ENCODE peak calls at places on chromosomes 3 and 15, in four cellular contexts. One of them, this sample, is unnamed. For H3K4me1, the result is how much of the 10 kb centered on the place peaks cover.

GRCh38 chr3:189824629-189825312 is 193.6 kb downstream of the TP63 start:
- DNase-seq in HCT116: no peak
- DNase-seq in stomach: no peak
- DNase-seq in A549: peak
- DNase-seq in this sample: no peak

GRCh38 chr15:39127925-39128617 is 452.8 kb upstream of the THBS1 start:
- DNase-seq in stomach: no peak
- DNase-seq in HCT116: peak
- DNase-seq in A549: peak
- DNase-seq in this sample: no peak

GRCh38 chr3:123282461-123282860 is 80.7 kb downstream of the SEC22A start:
- DNase-seq in stomach: no peak
- DNase-seq in A549: no peak
- DNase-seq in HCT116: no peak
- DNase-seq in this sample: no peak

GRCh38 chr3:11154953-11155325 is 646 bp downstream of the HRH1 start:
- DNase-seq in HCT116: no peak
- DNase-seq in A549: no peak
- DNase-seq in stomach: no peak
- DNase-seq in this sample: no peak

GRCh38 chr3:63968612-63969350 is 54.5 kb downstream of the PSMD6 start:
- DNase-seq in A549: no peak
- DNase-seq in HCT116: no peak
- DNase-seq in stomach: no peak
- DNase-seq in this sample: no peak

GRCh38 chr15:31256385-31257265 is 70.0 kb upstream of the KLF13 start:
- DNase-seq in A549: no peak
- DNase-seq in stomach: no peak
- DNase-seq in HCT116: no peak
- DNase-seq in this sample: no peak

GRCh38 chr3:8519156-8519555 is 17.5 kb downstream of the LMCD1 start:
- DNase-seq in stomach: no peak
- DNase-seq in A549: no peak
- DNase-seq in HCT116: no peak
- DNase-seq in this sample: no peak

GRCh38 chr3:101179637-101180036 is 140.7 kb downstream of the IMPG2 start:
- DNase-seq in stomach: no peak
- DNase-seq in HCT116: no peak
- DNase-seq in A549: no peak
- DNase-seq in this sample: no peak

GRCh38 chr3:8532251-8532831 is 30.7 kb downstream of the LMCD1 start:
- DNase-seq in stomach: no peak
- DNase-seq in HCT116: no peak
- DNase-seq in A549: peak
- DNase-seq in this sample: no peak

GRCh38 chr15:23447107-23447500 is at the start of gene GOLGA6L2:
- DNase-seq in HCT116: peak
- DNase-seq in stomach: no peak
- DNase-seq in A549: peak
- DNase-seq in this sample: peak

GRCh38 chr3:168802761-168803160 is 707.0 kb upstream of the GOLIM4 start:
- DNase-seq in stomach: no peak
- DNase-seq in HCT116: no peak
- DNase-seq in A549: no peak
- DNase-seq in this sample: no peak

GRCh38 chr3:194950906-194951628 is 265.4 kb downstream of the FAM43A start:
- DNase-seq in stomach: no peak
- DNase-seq in A549: no peak
- DNase-seq in HCT116: no peak
- DNase-seq in this sample: no peak

GRCh38 chr3:138097192-138097829 is 18.1 kb downstream of the DZIP1L start:
- DNase-seq in stomach: no peak
- DNase-seq in A549: no peak
- DNase-seq in HCT116: no peak
- DNase-seq in this sample: no peak

GRCh38 chr3:166283856-166284255 is 446.6 kb upstream of the BCHE start:
- DNase-seq in stomach: no peak
- DNase-seq in A549: peak
- DNase-seq in HCT116: no peak
- DNase-seq in this sample: no peak

GRCh38 chr3:52053307-52054304 is 2.8 kb downstream of the DUSP7 start:
- DNase-seq in HCT116: no peak
- DNase-seq in stomach: no peak
- DNase-seq in A549: no peak
- DNase-seq in this sample: peak

GRCh38 chr3:143070977-143071551 is 48.5 kb upstream of the CHST2 start:
- DNase-seq in HCT116: no peak
- DNase-seq in stomach: no peak
- DNase-seq in A549: peak
- DNase-seq in this sample: no peak

GRCh38 chr3:188469228-188469885 is 315.4 kb downstream of the LPP start:
- DNase-seq in stomach: no peak
- DNase-seq in A549: no peak
- DNase-seq in HCT116: no peak
- DNase-seq in this sample: peak

GRCh38 chr15:56245871-56246814 is 2.5 kb upstream of the RFX7 start:
- DNase-seq in stomach: peak
- DNase-seq in HCT116: peak
- DNase-seq in A549: peak
- DNase-seq in this sample: peak
- TF ChIP-seq POLR2A in stomach: no peak
- TF ChIP-seq POLR2A in HCT116: peak
- TF ChIP-seq POLR2A in A549: no peak
- TF ChIP-seq POLR2A in this sample: no peak

GRCh38 chr15:91864669-91865068 is 11.2 kb downstream of the SLCO3A1 start:
- DNase-seq in stomach: no peak
- DNase-seq in A549: no peak
- DNase-seq in HCT116: no peak
- DNase-seq in this sample: no peak

GRCh38 chr15:91863621-91864255 is 10.2 kb downstream of the SLCO3A1 start:
- DNase-seq in A549: no peak
- DNase-seq in HCT116: no peak
- DNase-seq in stomach: no peak
- DNase-seq in this sample: no peak

GRCh38 chr15:91861223-91861622 is 7.7 kb downstream of the SLCO3A1 start:
- DNase-seq in stomach: no peak
- DNase-seq in A549: no peak
- DNase-seq in HCT116: no peak
- DNase-seq in this sample: no peak

GRCh38 chr15:91865486-91865885 is 12.0 kb downstream of the SLCO3A1 start:
- DNase-seq in stomach: no peak
- DNase-seq in A549: no peak
- DNase-seq in HCT116: no peak
- DNase-seq in this sample: peak

GRCh38 chr15:91862891-91863520 is 9.5 kb downstream of the SLCO3A1 start:
- DNase-seq in A549: no peak
- DNase-seq in stomach: no peak
- DNase-seq in HCT116: no peak
- DNase-seq in this sample: no peak
- H3K4me1 ChIP-seq in A549: under half
- H3K4me1 ChIP-seq in stomach: under half
- H3K4me1 ChIP-seq in HCT116: under half
- H3K4me1 ChIP-seq in this sample: under half

GRCh38 chr15:75578206-75578947 is 738 bp downstream of the PTPN9 start:
- DNase-seq in stomach: peak
- DNase-seq in HCT116: no peak
- DNase-seq in A549: peak
- DNase-seq in this sample: peak
- TF ChIP-seq POLR2A in stomach: no peak
- TF ChIP-seq POLR2A in HCT116: no peak
- TF ChIP-seq POLR2A in A549: peak
- TF ChIP-seq POLR2A in this sample: no peak

GRCh38 chr15:65086680-65087111 is 10.2 kb downstream of the KBTBD13 start:
- DNase-seq in stomach: no peak
- DNase-seq in HCT116: no peak
- DNase-seq in A549: peak
- DNase-seq in this sample: no peak
- H3K4me1 ChIP-seq in stomach: under half
- H3K4me1 ChIP-seq in HCT116: under half
- H3K4me1 ChIP-seq in A549: under half
- H3K4me1 ChIP-seq in this sample: half or more

GRCh38 chr15:67066041-67067021 is 929 bp downstream of the SMAD3 start:
- DNase-seq in A549: no peak
- DNase-seq in stomach: no peak
- DNase-seq in HCT116: no peak
- DNase-seq in this sample: no peak
- TF ChIP-seq POLR2A in A549: no peak
- TF ChIP-seq POLR2A in stomach: no peak
- TF ChIP-seq POLR2A in HCT116: no peak
- TF ChIP-seq POLR2A in this sample: no peak

GRCh38 chr15:60652870-60653269 is 173.9 kb upstream of the ICE2 start:
- DNase-seq in A549: no peak
- DNase-seq in HCT116: no peak
- DNase-seq in stomach: no peak
- DNase-seq in this sample: no peak
- H3K4me1 ChIP-seq in A549: under half
- H3K4me1 ChIP-seq in HCT116: under half
- H3K4me1 ChIP-seq in stomach: under half
- H3K4me1 ChIP-seq in this sample: under half

GRCh38 chr15:96356494-96357455 is 26.3 kb downstream of the NR2F2 start:
- DNase-seq in stomach: peak
- DNase-seq in HCT116: peak
- DNase-seq in A549: peak
- DNase-seq in this sample: peak
- TF ChIP-seq POLR2A in stomach: no peak
- TF ChIP-seq POLR2A in HCT116: no peak
- TF ChIP-seq POLR2A in A549: no peak
- TF ChIP-seq POLR2A in this sample: no peak

GRCh38 chr15:25717861-25718504 is 145.1 kb downstream of the ATP10A start:
- DNase-seq in stomach: no peak
- DNase-seq in HCT116: no peak
- DNase-seq in A549: no peak
- DNase-seq in this sample: no peak
- H3K4me1 ChIP-seq in stomach: under half
- H3K4me1 ChIP-seq in HCT116: under half
- H3K4me1 ChIP-seq in A549: under half
- H3K4me1 ChIP-seq in this sample: under half

GRCh38 chr15:85580914-85581313 is 200.5 kb downstream of the AKAP13 start:
- DNase-seq in HCT116: no peak
- DNase-seq in stomach: peak
- DNase-seq in A549: peak
- DNase-seq in this sample: no peak
- TF ChIP-seq POLR2A in HCT116: no peak
- TF ChIP-seq POLR2A in stomach: no peak
- TF ChIP-seq POLR2A in A549: no peak
- TF ChIP-seq POLR2A in this sample: no peak

This sample was measured in testis.